ENCODE peak calls at places on chromosomes 12 and 14, in four cellular contexts. One of them, this sample, is unnamed.

GRCh38 chr14:98229676-98230366 is 1042.2 kb downstream of the BCL11B start:
- DNase-seq in fibroblast of lung: peak
- DNase-seq in iPS DF 6.9: no peak
- DNase-seq in psoas muscle: no peak
- DNase-seq in this sample: no peak

GRCh38 chr12:106345739-106346138 is 11.8 kb upstream of the POLR3B start:
- DNase-seq in fibroblast of lung: peak
- DNase-seq in iPS DF 6.9: peak
- DNase-seq in psoas muscle: no peak
- DNase-seq in this sample: peak

GRCh38 chr14:56490379-56490778 is 89.2 kb upstream of the TMEM260 start:
- DNase-seq in fibroblast of lung: peak
- DNase-seq in iPS DF 6.9: no peak
- DNase-seq in psoas muscle: no peak
- DNase-seq in this sample: peak

GRCh38 chr12:81987351-81987750 is 228.2 kb upstream of the PPFIA2 start:
- DNase-seq in fibroblast of lung: no peak
- DNase-seq in iPS DF 6.9: no peak
- DNase-seq in psoas muscle: no peak
- DNase-seq in this sample: no peak

GRCh38 chr14:59189281-59189821 is 884 bp downstream of the DAAM1 start:
- DNase-seq in fibroblast of lung: peak
- DNase-seq in iPS DF 6.9: no peak
- DNase-seq in psoas muscle: peak
- DNase-seq in this sample: peak

GRCh38 chr12:124568431-124569374 is 1.3 kb upstream of the NCOR2 start:
- DNase-seq in fibroblast of lung: peak
- DNase-seq in iPS DF 6.9: no peak
- DNase-seq in psoas muscle: peak
- DNase-seq in this sample: peak

GRCh38 chr12:100473716-100474150 is at the start of gene NR1H4:
- DNase-seq in fibroblast of lung: peak
- DNase-seq in iPS DF 6.9: no peak
- DNase-seq in psoas muscle: no peak
- DNase-seq in this sample: peak

GRCh38 chr12:99959549-99960170 is 25.1 kb downstream of the ANKS1B start:
- DNase-seq in fibroblast of lung: peak
- DNase-seq in iPS DF 6.9: no peak
- DNase-seq in psoas muscle: no peak
- DNase-seq in this sample: peak

GRCh38 chr12:19382111-19382526 is 57.2 kb upstream of the AEBP2 start:
- DNase-seq in fibroblast of lung: peak
- DNase-seq in iPS DF 6.9: no peak
- DNase-seq in psoas muscle: no peak
- DNase-seq in this sample: peak

GRCh38 chr12:79174656-79175055 is 310.1 kb downstream of the SYT1 start:
- DNase-seq in fibroblast of lung: peak
- DNase-seq in iPS DF 6.9: no peak
- DNase-seq in psoas muscle: no peak
- DNase-seq in this sample: peak

GRCh38 chr14:69631509-69631908 is 20.1 kb downstream of the SUSD6 start:
- DNase-seq in fibroblast of lung: peak
- DNase-seq in iPS DF 6.9: no peak
- DNase-seq in psoas muscle: no peak
- DNase-seq in this sample: no peak

GRCh38 chr12:63196168-63196567 is 45.2 kb upstream of the AVPR1A start:
- DNase-seq in fibroblast of lung: no peak
- DNase-seq in iPS DF 6.9: no peak
- DNase-seq in psoas muscle: no peak
- DNase-seq in this sample: no peak

GRCh38 chr12:96061323-96061722 is 25.9 kb upstream of the LTA4H start:
- DNase-seq in fibroblast of lung: no peak
- DNase-seq in iPS DF 6.9: no peak
- DNase-seq in psoas muscle: no peak
- DNase-seq in this sample: no peak

GRCh38 chr12:96060041-96060440 is 24.7 kb upstream of the LTA4H start:
- DNase-seq in fibroblast of lung: no peak
- DNase-seq in iPS DF 6.9: no peak
- DNase-seq in psoas muscle: no peak
- DNase-seq in this sample: no peak

GRCh38 chr12:96064266-96064665 is 28.9 kb upstream of the LTA4H start:
- DNase-seq in fibroblast of lung: no peak
- DNase-seq in iPS DF 6.9: no peak
- DNase-seq in psoas muscle: no peak
- DNase-seq in this sample: no peak

GRCh38 chr12:96063046-96063445 is 27.7 kb upstream of the LTA4H start:
- DNase-seq in fibroblast of lung: peak
- DNase-seq in iPS DF 6.9: no peak
- DNase-seq in psoas muscle: no peak
- DNase-seq in this sample: peak

GRCh38 chr12:96061864-96062453 is 26.6 kb upstream of the LTA4H start:
- DNase-seq in fibroblast of lung: peak
- DNase-seq in iPS DF 6.9: peak
- DNase-seq in psoas muscle: peak
- DNase-seq in this sample: peak
- H3K4me3 ChIP-seq in fibroblast of lung: no peak
- H3K4me3 ChIP-seq in iPS DF 6.9: no peak
- H3K4me3 ChIP-seq in psoas muscle: no peak
- H3K4me3 ChIP-seq in this sample: no peak

GRCh38 chr12:58548801-58549200 is 371.5 kb downstream of the LRIG3 start:
- DNase-seq in fibroblast of lung: no peak
- DNase-seq in iPS DF 6.9: no peak
- DNase-seq in psoas muscle: no peak
- DNase-seq in this sample: no peak

GRCh38 chr12:58557156-58557555 is 363.1 kb downstream of the LRIG3 start:
- DNase-seq in fibroblast of lung: peak
- DNase-seq in iPS DF 6.9: no peak
- DNase-seq in psoas muscle: no peak
- DNase-seq in this sample: peak

GRCh38 chr12:58557646-58558045 is 362.7 kb downstream of the LRIG3 start:
- DNase-seq in fibroblast of lung: no peak
- DNase-seq in iPS DF 6.9: no peak
- DNase-seq in psoas muscle: no peak
- DNase-seq in this sample: no peak

GRCh38 chr12:58554522-58555157 is 365.7 kb downstream of the LRIG3 start:
- DNase-seq in fibroblast of lung: peak
- DNase-seq in iPS DF 6.9: no peak
- DNase-seq in psoas muscle: no peak
- DNase-seq in this sample: no peak
- H3K4me3 ChIP-seq in fibroblast of lung: no peak
- H3K4me3 ChIP-seq in iPS DF 6.9: no peak
- H3K4me3 ChIP-seq in psoas muscle: no peak
- H3K4me3 ChIP-seq in this sample: no peak

DNA sequence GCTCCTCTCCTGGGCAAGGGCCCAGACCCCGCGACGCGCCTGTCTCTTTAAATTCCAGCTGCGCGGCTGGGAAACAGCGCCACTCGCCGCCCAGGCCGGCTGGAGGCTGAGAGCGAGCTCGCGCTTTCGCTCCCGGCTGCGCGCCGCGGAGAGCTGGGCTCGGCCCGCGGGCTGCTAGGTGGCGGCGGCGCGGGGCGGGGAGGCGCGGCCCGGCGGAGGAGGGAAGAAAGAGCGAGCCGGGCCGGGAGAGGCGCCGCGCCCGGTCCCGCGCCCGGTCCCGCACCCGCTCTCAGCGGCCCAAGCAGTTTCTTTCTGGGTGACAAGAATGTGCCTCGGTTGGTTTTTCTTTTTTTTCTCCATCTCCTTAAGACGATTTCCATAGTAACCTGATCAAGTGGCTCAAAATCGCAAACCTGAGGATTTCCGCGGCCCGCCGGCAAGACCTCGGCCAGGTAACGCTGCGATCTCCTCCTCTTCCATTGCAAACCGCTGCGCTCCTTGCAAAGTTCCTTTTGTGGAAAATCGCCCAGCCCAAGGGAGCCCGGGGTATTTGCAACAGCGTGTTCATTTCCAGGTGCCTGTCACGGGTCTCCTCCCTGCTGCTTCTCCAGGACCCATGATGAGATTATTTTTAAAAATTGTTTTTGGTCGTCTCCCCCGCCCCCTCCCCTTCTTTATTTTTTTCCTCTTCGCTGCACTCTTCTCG is 259.5 kb upstream of the E2F7 start:
- DNase-seq in fibroblast of lung: peak
- DNase-seq in iPS DF 6.9: peak
- DNase-seq in psoas muscle: peak
- DNase-seq in this sample: peak
- H3K4me3 ChIP-seq in fibroblast of lung: peak
- H3K4me3 ChIP-seq in iPS DF 6.9: peak
- H3K4me3 ChIP-seq in psoas muscle: peak
- H3K4me3 ChIP-seq in this sample: peak

GRCh38 chr12:992647-993046 is 1.6 kb downstream of the ERC1 start:
- DNase-seq in fibroblast of lung: no peak
- DNase-seq in iPS DF 6.9: no peak
- DNase-seq in psoas muscle: no peak
- DNase-seq in this sample: peak
- H3K4me3 ChIP-seq in fibroblast of lung: peak
- H3K4me3 ChIP-seq in iPS DF 6.9: no peak
- H3K4me3 ChIP-seq in psoas muscle: peak
- H3K4me3 ChIP-seq in this sample: peak

DNA sequence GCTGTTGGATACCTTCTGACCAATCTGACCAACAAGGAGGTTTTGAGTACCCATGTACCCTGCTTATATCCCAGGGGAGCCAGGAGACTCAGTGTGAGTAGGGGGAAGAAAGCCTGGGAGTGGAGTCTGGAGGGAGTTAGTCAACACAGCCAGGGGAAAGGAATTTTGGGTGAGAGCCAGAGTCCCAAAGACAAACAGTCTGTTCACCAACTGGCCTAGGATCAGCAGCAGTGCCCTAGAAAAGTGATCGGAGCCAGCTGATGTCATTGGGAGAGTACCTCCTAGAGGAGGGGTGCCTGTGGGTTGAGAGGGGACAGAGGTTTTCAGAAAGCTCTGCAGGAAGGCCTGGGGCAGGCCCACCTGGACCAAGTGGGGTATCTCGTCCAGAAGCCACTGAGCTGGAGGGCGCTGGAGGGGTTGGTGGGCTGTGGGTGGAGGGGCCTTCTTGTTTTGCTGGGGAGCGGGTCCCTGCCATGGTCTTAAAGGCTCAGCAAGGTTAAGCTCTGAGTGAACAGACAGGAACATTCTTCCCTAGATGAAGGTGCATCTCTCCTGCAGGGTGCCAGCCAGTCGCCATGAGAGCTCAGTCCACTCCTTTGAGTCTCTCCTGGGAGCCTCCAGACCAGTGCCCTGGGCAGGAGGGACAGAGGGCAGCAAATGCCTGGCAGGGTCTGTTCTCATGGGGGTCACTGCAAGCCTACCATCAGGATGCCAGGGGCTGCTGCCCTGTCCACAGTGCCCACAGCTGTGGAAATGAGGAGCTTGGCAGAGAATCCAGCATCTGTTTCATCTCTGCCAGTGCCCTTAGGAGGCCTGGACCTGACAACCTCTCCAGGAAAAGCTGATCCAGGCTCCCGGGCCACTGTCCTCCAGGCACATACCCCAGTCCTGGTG is 63.6 kb downstream of the CHGA start:
- DNase-seq in fibroblast of lung: peak
- DNase-seq in iPS DF 6.9: no peak
- DNase-seq in psoas muscle: no peak
- DNase-seq in this sample: peak
- H3K4me3 ChIP-seq in fibroblast of lung: no peak
- H3K4me3 ChIP-seq in iPS DF 6.9: no peak
- H3K4me3 ChIP-seq in psoas muscle: no peak
- H3K4me3 ChIP-seq in this sample: no peak

GRCh38 chr14:73720636-73721035 is 6.5 kb upstream of the PNMA1 start:
- DNase-seq in fibroblast of lung: no peak
- DNase-seq in iPS DF 6.9: no peak
- DNase-seq in psoas muscle: no peak
- DNase-seq in this sample: no peak

GRCh38 chr14:73717998-73718741 is 4.0 kb upstream of the PNMA1 start:
- DNase-seq in fibroblast of lung: peak
- DNase-seq in iPS DF 6.9: no peak
- DNase-seq in psoas muscle: no peak
- DNase-seq in this sample: no peak

GRCh38 chr14:73719791-73720190 is 5.6 kb upstream of the PNMA1 start:
- DNase-seq in fibroblast of lung: no peak
- DNase-seq in iPS DF 6.9: no peak
- DNase-seq in psoas muscle: no peak
- DNase-seq in this sample: no peak

GRCh38 chr14:73718742-73719251 is 4.6 kb upstream of the PNMA1 start:
- DNase-seq in fibroblast of lung: no peak
- DNase-seq in iPS DF 6.9: no peak
- DNase-seq in psoas muscle: no peak
- DNase-seq in this sample: no peak

DNA sequence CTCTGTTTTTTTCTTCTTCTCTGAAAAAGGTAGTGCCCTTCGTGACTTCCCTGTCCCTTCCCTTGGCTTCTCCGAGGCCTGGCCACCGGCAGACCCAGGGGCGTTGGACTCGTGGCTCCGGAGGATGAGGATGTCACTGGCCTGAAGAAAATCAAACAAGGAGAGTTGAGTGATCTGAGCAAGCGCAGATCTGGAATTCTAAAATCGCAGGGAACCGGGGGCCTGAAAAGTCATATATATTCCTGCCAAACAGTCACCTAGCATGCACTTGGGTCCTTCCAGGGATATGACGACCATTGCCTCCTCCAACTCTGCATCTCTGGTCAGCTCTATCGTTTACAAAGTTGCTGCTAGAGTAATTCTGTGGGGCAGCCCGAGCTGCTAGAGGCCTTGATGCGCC is 5.2 kb upstream of the PNMA1 start:
- DNase-seq in fibroblast of lung: no peak
- DNase-seq in iPS DF 6.9: no peak
- DNase-seq in psoas muscle: no peak
- DNase-seq in this sample: no peak
- H3K4me3 ChIP-seq in fibroblast of lung: no peak
- H3K4me3 ChIP-seq in iPS DF 6.9: no peak
- H3K4me3 ChIP-seq in psoas muscle: no peak
- H3K4me3 ChIP-seq in this sample: no peak

GRCh38 chr12:105060715-105061378 is 23.4 kb downstream of the ALDH1L2 start:
- DNase-seq in fibroblast of lung: no peak
- DNase-seq in iPS DF 6.9: no peak
- DNase-seq in psoas muscle: no peak
- DNase-seq in this sample: peak

GRCh38 chr12:105069936-105070702 is 14.1 kb downstream of the ALDH1L2 start:
- DNase-seq in fibroblast of lung: no peak
- DNase-seq in iPS DF 6.9: no peak
- DNase-seq in psoas muscle: no peak
- DNase-seq in this sample: no peak

GRCh38 chr12:105067511-105068031 is 16.7 kb downstream of the ALDH1L2 start:
- DNase-seq in fibroblast of lung: peak
- DNase-seq in iPS DF 6.9: no peak
- DNase-seq in psoas muscle: no peak
- DNase-seq in this sample: peak

GRCh38 chr12:105064564-105065222 is 19.6 kb downstream of the ALDH1L2 start:
- DNase-seq in fibroblast of lung: no peak
- DNase-seq in iPS DF 6.9: no peak
- DNase-seq in psoas muscle: no peak
- DNase-seq in this sample: no peak
- H3K4me3 ChIP-seq in fibroblast of lung: no peak
- H3K4me3 ChIP-seq in iPS DF 6.9: no peak
- H3K4me3 ChIP-seq in psoas muscle: no peak
- H3K4me3 ChIP-seq in this sample: no peak

GRCh38 chr14:75069021-75069810 is at the start of gene ZC2HC1C:
- DNase-seq in fibroblast of lung: peak
- DNase-seq in iPS DF 6.9: peak
- DNase-seq in psoas muscle: peak
- DNase-seq in this sample: peak
- H3K4me3 ChIP-seq in fibroblast of lung: peak
- H3K4me3 ChIP-seq in iPS DF 6.9: peak
- H3K4me3 ChIP-seq in psoas muscle: peak
- H3K4me3 ChIP-seq in this sample: peak